ENCODE peak calls at places on chromosomes 16 and 17, in five cellular contexts. K, G, L, V and M are unnamed samples.

GRCh38 chr16:19912445-19913305 is 28.0 kb upstream of the GPRC5B start:
- DNase-seq in G (no peak), K (no peak), V (no peak), L (no peak), M (peak)

GRCh38 chr17:30376621-30377452 is 1.9 kb upstream of the CPD start:
- DNase-seq in L (peak), K (peak), G (peak), V (peak), M (peak)

GRCh38 chr17:79620207-79621038 is 9.6 kb upstream of the RBFOX3 start:
- DNase-seq in V (no peak), G (no peak), L (peak), K (no peak), M (no peak)

GRCh38 chr16:78591682-78592103 is 492.2 kb downstream of the WWOX start:
- DNase-seq in L (no peak), G (no peak), V (no peak), K (no peak), M (no peak)

GRCh38 chr16:76535-77272 is 1.3 kb upstream of the MPG start:
- DNase-seq in L (peak), V (no peak), G (peak), K (no peak), M (peak)

GRCh38 chr16:82852388-82852998 is 225.7 kb downstream of the CDH13 start:
- DNase-seq in G (no peak), K (no peak), L (no peak), V (no peak), M (no peak)

GRCh38 chr17:41492351-41492750 is 2.6 kb upstream of the KRT36 start:
- DNase-seq in G (no peak), V (no peak), L (no peak), K (no peak), M (no peak)

GRCh38 chr17:45992175-45992574 is 6.9 kb upstream of the STH start:
- DNase-seq in L (no peak), V (no peak), K (no peak), G (no peak), M (no peak)